ENCODE peak calls at places on chromosomes 1 and 21, in four cellular contexts. J is AG10803, L is AG08396, F is ACHN. C is an unnamed sample.
A peak's percentile ranks its signal among the peaks of the same experiment; 100 is the strongest.

GRCh38 chr1:59171788-59172187 is 125.1 kb upstream of the FGGY start:
- DNase-seq in L (no peak), F (no peak), J (no peak), C (no peak)

GRCh38 chr1:226717256-226717909 is 21.7 kb downstream of the ITPKB start:
- DNase-seq in L (no peak), J (no peak), F (no peak), C (no peak)

GRCh38 chr1:183932412-183932811 is 105.1 kb downstream of the COLGALT2 start:
- DNase-seq in L (peak; percentile 76), J (peak; percentile 81), F (peak; percentile 62), C (no peak)

GRCh38 chr1:220872296-220872695 is 6.9 kb upstream of the HLX start:
- DNase-seq in L (no peak), F (no peak), J (no peak), C (no peak)

GRCh38 chr1:173420330-173420806 is 56.8 kb upstream of the PRDX6 start:
- DNase-seq in J (peak; percentile 71), F (peak; percentile 79), L (peak; percentile 32), C (peak; percentile 78)

GRCh38 chr1:8987881-8988617 is 38.2 kb downstream of the SLC2A7 start:
- DNase-seq in L (peak; percentile 69), F (peak; percentile 36), J (peak; percentile 42), C (peak; percentile 41)

GRCh38 chr1:24743404-24744211 is 1.6 kb upstream of the CLIC4 start:
- DNase-seq in J (peak; percentile 71), F (no peak), L (no peak), C (peak; percentile 85)

GRCh38 chr1:118983558-118984021 is 4.6 kb downstream of the TBX15 start:
- DNase-seq in F (no peak), L (no peak), J (peak; percentile 43), C (no peak)

GRCh38 chr21:33587792-33588484 is 546 bp downstream of the DONSON start:
- DNase-seq in F (peak; percentile 38), L (peak; percentile 44), J (peak; percentile 29), C (peak; percentile 29)

GRCh38 chr1:15220024-15220392 is 27.0 kb upstream of the FHAD1 start:
- DNase-seq in J (no peak), L (no peak), F (no peak), C (no peak)

GRCh38 chr1:98821379-98821778 is 159.9 kb downstream of the SNX7 start:
- DNase-seq in J (no peak), F (no peak), L (no peak), C (no peak)

GRCh38 chr21:17848228-17848627 is 29.1 kb upstream of the C21orf91 start:
- DNase-seq in F (peak; percentile 92), L (peak; percentile 86), J (peak; percentile 92), C (peak; percentile 85)

GRCh38 chr1:200969726-200970521 is 53.6 kb downstream of the KIF21B start:
- DNase-seq in J (no peak), F (no peak), L (no peak), C (no peak)

GRCh38 chr1:198763298-198763714 is 124.5 kb downstream of the PTPRC start:
- DNase-seq in J (peak; percentile 21), F (no peak), L (no peak), C (no peak)

GRCh38 chr1:89808429-89809117 is 12.3 kb upstream of the LRRC8D start:
- DNase-seq in L (no peak), J (peak; percentile 63), F (no peak), C (peak; percentile 91)

GRCh38 chr1:191371626-191372025 is 786.6 kb upstream of the RGS18 start:
- DNase-seq in J (no peak), F (no peak), L (no peak), C (no peak)